ENCODE peak calls at places on chromosome 6, in six cellular contexts. Y is endothelial cell of umbilical vein, D is A549, C is HepG2, H is GM12878, Q is K562. G is an unnamed sample.

GRCh38 chr6:27260836-27261375 is 13.4 kb downstream of the PRSS16 start:
- DNase-seq in C (no peak), H (no peak), Q (no peak), Y (no peak), D (no peak), G (no peak)

GRCh38 chr6:79949235-79949634 is 1.9 kb upstream of the ELOVL4 start:
- DNase-seq in D (peak), C (peak), Y (peak), H (peak), Q (peak), G (peak)

GRCh38 chr6:10248378-10248843 is 166.5 kb downstream of the TFAP2A start:
- DNase-seq in H (no peak), C (no peak), D (no peak), Y (no peak), Q (no peak), G (peak)

GRCh38 chr6:113630738-113631535 is 226.2 kb upstream of the MARCKS start:
- DNase-seq in D (no peak), Q (no peak), C (no peak), H (peak), Y (peak), G (no peak)

GRCh38 chr6:4449409-4449808 is 314.0 kb upstream of the ECI2 start:
- DNase-seq in H (no peak), D (no peak), Q (no peak), C (no peak), Y (no peak), G (no peak)

GRCh38 chr6:88867841-88868558 is 95.4 kb downstream of the RNGTT start:
- DNase-seq in C (no peak), Q (no peak), H (no peak), Y (peak), D (peak), G (no peak)

GRCh38 chr6:64683682-64684081 is 1023.3 kb downstream of the EYS start:
- DNase-seq in H (no peak), Y (peak), Q (peak), D (no peak), C (peak), G (no peak)

GRCh38 chr6:25056130-25056529 is 120.4 kb upstream of the RIPOR2 start:
- DNase-seq in C (no peak), Q (no peak), Y (no peak), H (no peak), D (no peak), G (peak)

GRCh38 chr6:101614774-101615173 is 221.3 kb downstream of the GRIK2 start:
- DNase-seq in C (no peak), H (no peak), Q (no peak), D (no peak), Y (no peak), G (no peak)

GRCh38 chr6:165308926-165309731 is at the start of gene C6orf118:
- DNase-seq in H (no peak), C (no peak), Y (peak), D (peak), Q (no peak), G (peak)

GRCh38 chr6:90121982-90122381 is 174.7 kb downstream of the BACH2 start:
- DNase-seq in D (no peak), Q (no peak), C (no peak), H (no peak), Y (no peak), G (no peak)

GRCh38 chr6:122696079-122696478 is 83.4 kb upstream of the FABP7 start:
- DNase-seq in H (no peak), Q (no peak), D (no peak), Y (peak), C (no peak), G (no peak)

GRCh38 chr6:26657268-26657667 is 2.3 kb downstream of the ZNF322 start:
- DNase-seq in Q (no peak), Y (no peak), D (no peak), C (no peak), H (no peak), G (peak)

GRCh38 chr6:23656257-23656731 is 469.7 kb upstream of the NRSN1 start:
- DNase-seq in C (no peak), Q (no peak), H (no peak), D (no peak), Y (no peak), G (no peak)

GRCh38 chr6:32980488-32981038 is 12.2 kb downstream of the BRD2 start:
- DNase-seq in Q (no peak), D (no peak), H (no peak), Y (no peak), C (no peak), G (peak)

GRCh38 chr6:67358241-67358640 is 1276.8 kb upstream of the ADGRB3 start:
- DNase-seq in Q (no peak), C (no peak), D (no peak), H (no peak), Y (no peak), G (no peak)

GRCh38 chr6:135909737-135910387 is 58.4 kb downstream of the PDE7B start:
- DNase-seq in Y (peak), H (peak), C (peak), D (peak), Q (peak), G (peak)

GRCh38 chr6:111193156-111193555 is 105.9 kb downstream of the SLC16A10 start:
- DNase-seq in D (no peak), C (no peak), Q (no peak), H (no peak), Y (no peak), G (no peak)

GRCh38 chr6:117414770-117415169 is 11.0 kb downstream of the ROS1 start:
- DNase-seq in H (no peak), Y (no peak), C (peak), D (no peak), Q (no peak), G (no peak)

GRCh38 chr6:21615504-21615903 is 22.0 kb downstream of the SOX4 start:
- DNase-seq in Y (peak), Q (no peak), C (no peak), D (no peak), H (no peak), G (no peak)

GRCh38 chr6:11208267-11208666 is 24.2 kb downstream of the NEDD9 start:
- DNase-seq in Q (no peak), H (no peak), D (no peak), C (no peak), Y (no peak), G (no peak)

GRCh38 chr6:167409078-167409477 is 84.2 kb downstream of the TTLL2 start:
- DNase-seq in D (no peak), Y (no peak), Q (no peak), H (no peak), C (no peak), G (no peak)

GRCh38 chr6:14709900-14710299 is 536.0 kb upstream of the JARID2 start:
- DNase-seq in Q (no peak), Y (no peak), H (no peak), D (no peak), C (no peak), G (no peak)

GRCh38 chr6:80438728-80439127 is 332.3 kb downstream of the BCKDHB start:
- DNase-seq in H (no peak), Q (no peak), Y (peak), D (peak), C (no peak), G (no peak)

GRCh38 chr6:56388414-56388752 is 141.0 kb upstream of the COL21A1 start:
- DNase-seq in D (no peak), Q (no peak), Y (no peak), H (no peak), C (no peak), G (no peak)

GRCh38 chr6:53581161-53581560 is 36.3 kb upstream of the GCLC start:
- DNase-seq in Q (no peak), D (no peak), C (no peak), Y (no peak), H (no peak), G (peak)

GRCh38 chr6:132045877-132046276 is 94.7 kb upstream of the CCN2 start:
- DNase-seq in H (no peak), Q (no peak), C (no peak), Y (no peak), D (no peak), G (no peak)

GRCh38 chr6:147131728-147132127 is 72.5 kb upstream of the STXBP5 start:
- DNase-seq in Q (no peak), Y (no peak), H (no peak), C (no peak), D (no peak), G (peak)

GRCh38 chr6:103122766-103123601 is 1729.5 kb downstream of the GRIK2 start:
- DNase-seq in Y (peak), Q (peak), C (peak), D (no peak), H (no peak), G (peak)

GRCh38 chr6:166780284-166780683 is 153.2 kb upstream of the RPS6KA2 start:
- DNase-seq in Y (no peak), D (no peak), Q (no peak), H (no peak), C (no peak), G (no peak)

GRCh38 chr6:71529769-71530168 is 241.2 kb downstream of the OGFRL1 start:
- DNase-seq in Q (no peak), D (no peak), C (no peak), H (no peak), Y (no peak), G (no peak)

GRCh38 chr6:146620655-146621054 is 21.9 kb downstream of the ADGB start:
- DNase-seq in Y (no peak), D (no peak), Q (no peak), C (no peak), H (no peak), G (peak)

GRCh38 chr6:40735126-40735920 is 148.2 kb upstream of the LRFN2 start:
- DNase-seq in C (no peak), D (no peak), Y (no peak), H (no peak), Q (no peak), G (no peak)

GRCh38 chr6:53313784-53314382 is 34.9 kb downstream of the ELOVL5 start:
- DNase-seq in D (no peak), Y (peak), Q (peak), C (no peak), H (no peak), G (no peak)

DNA sequence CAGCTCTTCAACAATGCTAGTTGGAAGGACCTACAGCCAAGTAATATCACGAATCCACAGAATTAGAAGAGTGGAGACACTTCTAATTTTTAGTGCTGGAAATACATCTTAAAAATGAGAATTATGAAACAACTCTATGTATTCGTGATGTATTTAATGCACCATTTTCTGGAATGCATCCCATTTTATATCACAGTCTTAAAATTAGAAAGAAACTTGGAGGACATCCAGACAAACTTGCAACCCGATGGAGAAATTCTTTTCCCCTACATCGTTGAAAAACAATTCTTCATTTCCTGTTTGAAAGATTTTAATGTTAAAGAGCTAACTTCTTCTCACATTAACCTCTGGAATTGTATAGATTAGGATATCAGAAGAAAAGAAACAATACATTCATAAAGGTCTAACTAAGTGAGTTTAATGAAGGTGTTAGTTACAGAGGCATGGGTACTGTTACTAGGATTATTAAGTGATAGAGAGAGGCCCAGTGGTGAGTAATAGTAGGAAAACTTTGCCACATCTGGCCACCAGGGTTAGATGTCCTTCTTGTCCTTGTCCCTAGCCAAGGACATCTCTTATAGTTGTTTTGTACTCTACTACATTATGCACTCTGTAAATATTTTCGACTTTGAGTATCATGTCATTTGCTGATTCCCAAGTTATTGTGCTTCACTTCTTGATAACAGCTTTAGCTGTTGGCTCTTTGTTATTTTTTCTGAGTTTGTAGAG is 502.4 kb upstream of the PTCHD4 start:
- DNase-seq in C (no peak), Y (peak), Q (no peak), D (no peak), H (no peak), G (no peak)
- TF ChIP-seq MYC in C (no peak), Y (no peak), Q (no peak), D (no peak), H (no peak), G (no peak)

GRCh38 chr6:133456934-133457333 is 215.8 kb downstream of the EYA4 start:
- DNase-seq in Y (no peak), Q (no peak), D (no peak), H (no peak), C (no peak), G (no peak)
- H3K4me3 ChIP-seq in Y (no peak), Q (no peak), D (no peak), H (no peak), C (no peak), G (no peak)

GRCh38 chr6:156883497-156884252 is 106.5 kb downstream of the ARID1B start:
- DNase-seq in C (no peak), Q (no peak), D (no peak), H (no peak), Y (peak), G (no peak)
- TF ChIP-seq MAX in C (no peak), Q (no peak), D (no peak), H (no peak), Y (no peak), G (no peak)

GRCh38 chr6:106916891-106917290 is 57.6 kb downstream of the CD24 start:
- DNase-seq in D (no peak), Y (no peak), C (no peak), Q (no peak), H (no peak), G (no peak)

GRCh38 chr6:106910999-106911949 is 63.3 kb downstream of the CD24 start:
- DNase-seq in C (peak), D (no peak), Y (no peak), Q (no peak), H (no peak), G (no peak)

GRCh38 chr6:106908386-106908840 is 66.1 kb downstream of the CD24 start:
- DNase-seq in Y (no peak), Q (no peak), C (no peak), D (no peak), H (no peak), G (no peak)

GRCh38 chr6:106913676-106914280 is 60.8 kb downstream of the CD24 start:
- DNase-seq in Y (no peak), Q (no peak), D (no peak), H (peak), C (peak), G (no peak)

DNA sequence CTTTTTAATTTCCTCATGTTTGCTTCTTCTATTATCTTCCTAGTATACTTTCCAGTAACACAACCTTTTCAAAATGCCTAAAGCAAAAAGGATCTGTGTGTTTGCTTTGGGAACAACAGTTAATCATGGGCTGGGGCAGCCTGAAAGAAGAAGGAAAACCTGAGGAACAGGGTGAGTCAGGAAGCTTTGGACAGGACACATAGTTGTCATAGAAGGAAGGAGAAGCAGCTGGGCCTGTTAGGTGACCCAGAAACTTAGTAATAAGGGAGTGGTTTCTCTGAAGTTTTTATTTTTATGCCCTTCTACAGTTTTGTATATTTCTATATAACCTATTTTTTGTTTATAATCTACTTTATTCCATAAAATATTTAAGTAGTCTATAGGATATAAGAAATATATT is 61.4 kb downstream of the CD24 start:
- DNase-seq in Y (no peak), D (no peak), H (no peak), C (no peak), Q (no peak), G (no peak)
- TF ChIP-seq MYC in Y (no peak), D (no peak), H (no peak), C (no peak), Q (no peak), G (no peak)

DNA sequence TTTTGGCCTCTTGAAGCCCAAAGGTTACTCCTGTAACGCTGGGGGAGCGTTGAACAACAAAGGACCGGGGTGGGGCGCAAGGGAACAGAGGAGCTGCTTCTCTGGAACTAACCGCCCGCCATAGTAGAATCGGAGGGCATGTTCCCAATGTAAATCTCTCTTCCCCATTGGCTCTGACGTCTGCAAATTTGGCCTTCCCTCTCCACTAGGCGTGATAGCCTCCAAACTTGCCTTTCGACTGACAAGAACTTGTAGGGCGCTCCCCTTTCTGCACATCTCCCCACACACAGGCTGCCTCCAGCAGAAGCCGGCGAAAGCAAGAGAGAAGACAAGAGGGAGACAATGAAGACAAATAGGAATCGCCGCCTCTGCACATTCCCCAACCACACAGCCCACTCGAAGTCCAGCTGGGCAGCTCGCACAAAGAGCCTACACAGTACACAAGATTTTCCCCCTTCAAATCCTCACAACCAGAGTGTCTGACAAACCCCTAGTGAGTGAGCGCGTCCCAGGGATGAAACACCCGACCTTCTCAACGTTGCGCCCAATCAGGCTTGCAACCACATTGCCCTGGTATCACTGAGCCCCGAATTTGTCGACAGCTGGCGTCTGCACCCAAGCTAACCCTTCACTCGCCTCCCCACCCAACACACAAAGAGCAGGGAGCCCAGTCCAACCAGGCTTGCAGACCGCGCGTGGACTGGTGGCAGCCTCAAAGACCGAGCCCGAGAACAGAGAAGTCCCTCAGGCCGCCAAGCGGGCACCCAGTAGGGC is 1.5 kb upstream of the COL12A1 start:
- DNase-seq in Q (no peak), Y (peak), C (no peak), D (no peak), H (no peak), G (no peak)
- H3K4me3 ChIP-seq in Q (no peak), Y (no peak), C (no peak), D (no peak), H (no peak), G (no peak)

GRCh38 chr6:47187883-47188587 is 121.7 kb downstream of the TNFRSF21 start:
- DNase-seq in Y (no peak), C (peak), D (no peak), Q (no peak), H (no peak), G (no peak)

GRCh38 chr6:47187108-47187507 is 122.6 kb downstream of the TNFRSF21 start:
- DNase-seq in H (no peak), D (no peak), Q (no peak), Y (no peak), C (no peak), G (no peak)

DNA sequence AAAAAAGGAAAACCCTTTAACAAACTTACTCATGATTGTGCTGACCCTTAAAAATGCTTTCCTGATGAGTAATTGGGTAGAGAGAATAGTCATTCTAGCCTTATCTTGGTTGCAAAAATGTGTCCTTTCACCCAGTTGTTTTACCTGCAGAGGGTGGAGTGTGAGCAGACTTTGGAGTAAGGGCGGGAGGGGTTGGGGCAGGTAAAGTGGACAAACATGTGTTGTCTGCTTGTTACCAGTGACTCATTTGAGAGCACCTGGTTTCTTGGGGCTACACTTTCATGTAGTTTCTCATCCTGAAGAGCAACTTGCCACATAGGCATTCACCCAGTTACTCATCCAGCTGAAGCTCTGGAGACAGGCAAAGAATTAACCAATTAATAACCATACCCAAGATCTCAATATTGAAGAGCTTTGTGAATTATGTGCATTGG is 121.1 kb downstream of the TNFRSF21 start:
- DNase-seq in Y (peak), D (no peak), C (peak), Q (no peak), H (no peak), G (no peak)
- TF ChIP-seq MAX in Y (no peak), D (no peak), C (no peak), Q (no peak), H (no peak), G (no peak)

GRCh38 chr6:2448826-2449571 is 203.6 kb upstream of the GMDS start:
- DNase-seq in Y (peak), C (peak), Q (peak), D (peak), H (no peak), G (peak)
- TF ChIP-seq MYC in Y (no peak), C (no peak), Q (no peak), D (no peak), H (no peak), G (peak)

G was measured in NB4.